ENCODE peak calls at places on chromosomes 6 and 20, in ten cellular contexts. E is AG10803, G is fibroblast of pulmonary artery, Z is colonic mucosa, V is left lung, U is tibial nerve, Q is BE2C, N is lung, B is AG04450, I is upper lobe of right lung. O is an unnamed sample.

GRCh38 chr6:22221630-22222029 is 75.2 kb downstream of the PRL start:
- DNase-seq in E (no peak), G (no peak), Z (no peak), V (no peak), U (no peak), Q (no peak), N (no peak), B (no peak), I (no peak), O (no peak)

GRCh38 chr20:36929290-36929689 is 22.2 kb downstream of the SAMHD1 start:
- DNase-seq in E (peak), G (peak), Z (no peak), V (no peak), U (no peak), Q (no peak), N (no peak), B (no peak), I (no peak), O (peak)

GRCh38 chr6:53310751-53311585 is 37.8 kb downstream of the ELOVL5 start:
- DNase-seq in E (peak), G (no peak), Z (no peak), V (no peak), U (no peak), Q (no peak), N (no peak), B (no peak), I (no peak), O (no peak)

GRCh38 chr6:145070791-145071190 is 664.5 kb downstream of the EPM2A start:
- DNase-seq in E (peak), G (peak), Z (no peak), V (no peak), U (no peak), Q (no peak), N (no peak), B (peak), I (no peak), O (no peak)

GRCh38 chr6:131135244-131136020 is at the start of gene AKAP7:
- DNase-seq in E (peak), G (peak), Z (peak), V (peak), U (peak), Q (peak), N (peak), B (no peak), I (peak), O (peak)

GRCh38 chr20:40760399-40760798 is 71.4 kb upstream of the MAFB start:
- DNase-seq in E (no peak), G (no peak), Z (no peak), V (no peak), U (no peak), Q (no peak), N (no peak), B (no peak), I (no peak), O (no peak)

GRCh38 chr20:33685328-33686007 is 717 bp downstream of the E2F1 start:
- DNase-seq in E (no peak), G (no peak), Z (peak), V (peak), U (no peak), Q (peak), N (no peak), B (no peak), I (no peak), O (no peak)

GRCh38 chr6:11009353-11009752 is 34.8 kb downstream of the ELOVL2 start:
- DNase-seq in E (peak), G (peak), Z (no peak), V (no peak), U (no peak), Q (no peak), N (no peak), B (no peak), I (no peak), O (peak)

GRCh38 chr6:92124126-92124525 is 1295.2 kb downstream of the EPHA7 start:
- DNase-seq in E (no peak), G (peak), Z (no peak), V (no peak), U (no peak), Q (no peak), N (no peak), B (no peak), I (no peak), O (peak)

GRCh38 chr6:122238861-122239260 is 160.6 kb upstream of the HSF2 start:
- DNase-seq in E (no peak), G (no peak), Z (no peak), V (no peak), U (no peak), Q (no peak), N (no peak), B (no peak), I (no peak), O (no peak)

GRCh38 chr20:53547664-53548239 is 45.9 kb downstream of the ZNF217 start:
- DNase-seq in E (peak), G (peak), Z (peak), V (no peak), U (peak), Q (peak), N (peak), B (peak), I (no peak), O (peak)

GRCh38 chr20:3250091-3250504 is 11.1 kb upstream of the SLC4A11 start:
- DNase-seq in E (no peak), G (no peak), Z (no peak), V (peak), U (no peak), Q (no peak), N (no peak), B (no peak), I (no peak), O (no peak)

GRCh38 chr6:170291271-170292110 is 613 bp upstream of the DLL1 start:
- DNase-seq in E (peak), G (no peak), Z (peak), V (peak), U (peak), Q (peak), N (no peak), B (no peak), I (peak), O (peak)
- TF ChIP-seq CTCF in E (no peak), G (no peak), Z (no peak), V (no peak), U (no peak), Q (no peak), N (no peak), B (no peak), I (no peak), O (no peak)

DNA sequence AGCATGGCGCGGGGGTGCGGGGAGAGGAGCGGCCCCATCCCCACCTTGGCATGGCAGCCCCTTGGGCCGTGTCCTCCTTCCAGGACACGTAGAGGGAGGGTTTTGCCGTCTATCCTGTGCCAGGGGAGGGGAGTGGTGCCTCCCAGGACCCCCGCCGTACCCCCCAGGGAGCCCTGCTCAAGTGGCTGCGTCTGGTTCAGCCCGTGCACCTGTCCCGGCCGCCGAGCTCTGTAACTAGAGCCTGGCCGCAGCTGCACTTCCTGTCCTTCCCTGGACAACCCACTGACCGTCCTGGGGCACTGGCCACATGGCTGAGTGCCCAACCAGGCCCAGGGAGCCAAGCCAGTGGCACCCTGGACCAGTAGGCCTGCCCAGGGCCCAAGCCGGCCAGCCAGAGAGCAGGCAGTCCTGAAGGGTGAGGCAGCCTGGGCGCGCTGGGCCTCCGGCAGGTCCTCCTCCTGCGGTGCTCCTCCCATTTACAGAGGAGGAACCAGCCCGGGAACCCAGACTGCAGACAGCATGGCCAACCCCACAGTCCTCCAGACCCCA is 8.9 kb downstream of the LAMA5 start:
- DNase-seq in E (no peak), G (no peak), Z (no peak), V (peak), U (no peak), Q (peak), N (no peak), B (no peak), I (no peak), O (no peak)
- H3K4me3 ChIP-seq in E (no peak), G (no peak), Z (no peak), V (peak), U (no peak), Q (no peak), N (no peak), B (no peak), I (peak), O (no peak)

GRCh38 chr6:113122060-113122459 is 735.1 kb upstream of the MARCKS start:
- DNase-seq in E (peak), G (peak), Z (no peak), V (no peak), U (no peak), Q (no peak), N (no peak), B (no peak), I (no peak), O (peak)

GRCh38 chr6:113120214-113120576 is 737.0 kb upstream of the MARCKS start:
- DNase-seq in E (peak), G (peak), Z (no peak), V (no peak), U (no peak), Q (no peak), N (no peak), B (peak), I (no peak), O (peak)

GRCh38 chr6:113120577-113121285 is 736.4 kb upstream of the MARCKS start:
- DNase-seq in E (peak), G (peak), Z (no peak), V (no peak), U (no peak), Q (no peak), N (no peak), B (no peak), I (no peak), O (peak)
- TF ChIP-seq CTCF in E (no peak), G (no peak), Z (no peak), V (no peak), U (no peak), Q (no peak), N (no peak), B (no peak), I (no peak), O (no peak)

GRCh38 chr6:36599791-36600209 is 5.6 kb downstream of the SRSF3 start:
- DNase-seq in E (peak), G (peak), Z (no peak), V (no peak), U (peak), Q (peak), N (no peak), B (no peak), I (peak), O (peak)
- H3K4me3 ChIP-seq in E (peak), G (peak), Z (no peak), V (peak), U (no peak), Q (peak), N (no peak), B (peak), I (peak), O (no peak)

DNA sequence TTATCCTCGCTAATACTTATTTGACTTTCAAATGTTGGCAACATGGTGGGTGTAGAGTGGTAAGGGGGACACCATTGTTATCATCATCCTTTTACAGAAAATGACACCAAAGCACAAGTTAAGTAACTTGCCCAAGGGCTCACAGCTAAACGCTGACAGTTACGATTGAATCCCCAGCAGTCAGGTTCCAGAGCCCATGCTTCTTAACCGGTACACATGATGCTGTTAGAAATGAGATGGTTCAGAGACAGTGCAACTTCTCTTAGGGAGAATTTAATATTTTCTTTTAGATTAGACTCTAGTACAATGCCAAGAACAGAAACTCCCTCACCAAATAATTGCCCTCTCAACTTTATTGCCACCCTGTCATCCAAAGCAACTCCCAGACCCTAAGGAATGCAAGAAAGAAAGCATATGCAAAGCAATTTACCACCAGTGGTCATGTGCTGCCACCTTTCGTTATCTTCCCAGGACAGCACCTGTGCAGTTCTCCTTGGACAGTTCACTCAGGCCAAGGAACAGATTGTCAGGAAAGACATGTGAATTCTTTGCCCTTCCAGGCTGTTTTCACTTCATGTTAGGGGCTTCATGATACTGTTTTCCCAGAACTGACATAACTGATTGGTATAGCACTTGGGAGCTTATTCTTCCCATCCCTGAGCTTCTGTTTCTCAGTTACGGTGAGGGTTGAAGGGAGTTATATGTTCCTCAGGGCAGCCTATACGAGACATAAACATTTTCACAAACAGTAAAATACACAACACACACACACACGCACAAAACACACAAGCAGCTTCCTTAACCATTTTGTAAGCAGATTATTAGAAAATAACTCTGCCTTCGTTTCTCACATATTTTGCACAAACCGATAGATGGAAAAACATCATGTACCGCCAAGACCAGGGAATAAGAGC is 5.1 kb downstream of the HLA-DMA start:
- DNase-seq in E (peak), G (peak), Z (peak), V (no peak), U (no peak), Q (peak), N (no peak), B (no peak), I (no peak), O (peak)
- TF ChIP-seq CTCF in E (peak), G (peak), Z (peak), V (no peak), U (peak), Q (peak), N (peak), B (peak), I (peak), O (peak)